ENCODE peak calls at places on chromosomes 6 and 20, in nine cellular contexts. E, Y, U, M, G, R, K, I and F are unnamed samples. For H3K27me3, the result is how much of the 10 kb centered on the place peaks cover.

GRCh38 chr6:29853245-29853644 is 25.6 kb downstream of the HLA-G start:
- DNase-seq in R (no peak), G (no peak), Y (no peak), M (no peak), K (no peak), U (no peak), I (no peak), E (no peak), F (no peak)

GRCh38 chr6:90338409-90338808 is 41.8 kb upstream of the BACH2 start:
- DNase-seq in Y (no peak), I (no peak), G (no peak), R (no peak), U (no peak), K (no peak), M (no peak), E (no peak), F (no peak)

GRCh38 chr6:102619585-102619984 is 1226.1 kb downstream of the GRIK2 start:
- DNase-seq in E (no peak), I (no peak), M (no peak), K (no peak), G (no peak), R (peak), U (no peak), Y (no peak), F (no peak)

GRCh38 chr6:134875367-134875766 is 74.5 kb downstream of the ALDH8A1 start:
- DNase-seq in M (no peak), R (no peak), G (no peak), E (peak), U (no peak), K (no peak), I (no peak), Y (no peak), F (no peak)

GRCh38 chr6:108752733-108753392 is 95.4 kb upstream of the ARMC2 start:
- DNase-seq in M (no peak), I (no peak), Y (no peak), R (no peak), U (no peak), E (no peak), K (no peak), G (no peak), F (no peak)

GRCh38 chr6:109081516-109081915 is 13.1 kb downstream of the SESN1 start:
- DNase-seq in I (no peak), M (no peak), Y (no peak), E (no peak), G (no peak), R (no peak), K (no peak), U (no peak), F (no peak)

GRCh38 chr20:35953411-35954199 is 697 bp downstream of the SCAND1 start:
- DNase-seq in E (peak), R (peak), G (no peak), K (peak), M (no peak), I (no peak), Y (peak), U (no peak), F (no peak)

GRCh38 chr6:43089874-43090556 is 13.9 kb downstream of the PTK7 start:
- DNase-seq in I (no peak), G (no peak), R (peak), M (no peak), K (peak), U (no peak), Y (peak), E (no peak), F (no peak)

GRCh38 chr20:35120012-35120701 is 27.0 kb downstream of the EDEM2 start:
- DNase-seq in Y (no peak), G (no peak), I (peak), K (no peak), M (no peak), U (no peak), E (no peak), R (no peak), F (peak)

GRCh38 chr20:11451793-11452291 is 465.9 kb upstream of the BTBD3 start:
- DNase-seq in U (peak), G (no peak), M (no peak), I (no peak), Y (no peak), R (peak), E (no peak), K (no peak), F (peak)

GRCh38 chr6:150297327-150298028 is 71.3 kb upstream of the IYD start:
- DNase-seq in G (no peak), I (no peak), E (no peak), R (no peak), M (peak), K (no peak), U (no peak), Y (no peak), F (no peak)

GRCh38 chr6:7238900-7239589 is 74.0 kb downstream of the SSR1 start:
- DNase-seq in M (peak), K (peak), R (peak), Y (peak), U (peak), I (no peak), E (peak), G (peak), F (peak)

GRCh38 chr20:44843863-44844262 is 33.5 kb upstream of the RIMS4 start:
- DNase-seq in Y (no peak), K (no peak), I (no peak), U (no peak), M (no peak), E (peak), R (no peak), G (no peak), F (no peak)
- H3K4me3 ChIP-seq in Y (no peak), K (no peak), I (no peak), U (no peak), M (no peak), E (no peak), R (no peak), G (no peak), F (no peak)

GRCh38 chr20:46171476-46171875 is 53.4 kb downstream of the CD40 start:
- DNase-seq in R (no peak), M (no peak), Y (no peak), I (no peak), K (no peak), E (no peak), U (no peak), G (no peak), F (no peak)

GRCh38 chr20:46172961-46173536 is 54.9 kb downstream of the CD40 start:
- DNase-seq in K (no peak), I (no peak), Y (no peak), U (no peak), E (no peak), R (no peak), G (no peak), M (no peak), F (no peak)

GRCh38 chr20:46173652-46174468 is 55.7 kb downstream of the CD40 start:
- DNase-seq in M (no peak), K (no peak), Y (no peak), G (no peak), I (no peak), E (no peak), R (peak), U (no peak), F (no peak)

GRCh38 chr20:46171909-46172308 is 53.8 kb downstream of the CD40 start:
- DNase-seq in K (no peak), Y (no peak), E (no peak), R (no peak), I (no peak), M (no peak), G (no peak), U (no peak), F (no peak)

DNA sequence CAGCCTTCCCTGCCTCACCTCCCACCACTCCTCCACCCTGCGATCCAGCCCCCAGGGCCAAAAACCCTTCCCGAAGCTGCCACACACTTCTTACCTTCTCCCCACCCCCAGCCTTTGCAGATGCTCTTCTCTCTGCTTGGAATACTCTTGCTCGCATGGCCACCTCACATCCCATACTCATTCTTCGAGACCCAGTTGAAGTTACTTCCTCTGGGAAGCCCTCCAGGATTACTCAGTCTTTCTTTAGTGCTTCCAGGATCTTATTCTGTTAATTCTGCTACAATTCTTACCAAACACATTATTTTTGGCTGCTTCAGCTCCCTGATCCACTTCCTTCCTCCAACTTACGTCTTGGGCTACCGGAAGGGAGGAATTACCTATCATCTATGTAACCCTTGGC is 54.3 kb downstream of the CD40 start:
- DNase-seq in E (no peak), Y (no peak), K (no peak), M (no peak), R (no peak), I (no peak), G (no peak), U (no peak), F (no peak)
- H3K27me3 ChIP-seq in E (under half), Y (under half), K (under half), M (half or more), R (under half), I (under half), G (under half), U (under half), F (half or more)

DNA sequence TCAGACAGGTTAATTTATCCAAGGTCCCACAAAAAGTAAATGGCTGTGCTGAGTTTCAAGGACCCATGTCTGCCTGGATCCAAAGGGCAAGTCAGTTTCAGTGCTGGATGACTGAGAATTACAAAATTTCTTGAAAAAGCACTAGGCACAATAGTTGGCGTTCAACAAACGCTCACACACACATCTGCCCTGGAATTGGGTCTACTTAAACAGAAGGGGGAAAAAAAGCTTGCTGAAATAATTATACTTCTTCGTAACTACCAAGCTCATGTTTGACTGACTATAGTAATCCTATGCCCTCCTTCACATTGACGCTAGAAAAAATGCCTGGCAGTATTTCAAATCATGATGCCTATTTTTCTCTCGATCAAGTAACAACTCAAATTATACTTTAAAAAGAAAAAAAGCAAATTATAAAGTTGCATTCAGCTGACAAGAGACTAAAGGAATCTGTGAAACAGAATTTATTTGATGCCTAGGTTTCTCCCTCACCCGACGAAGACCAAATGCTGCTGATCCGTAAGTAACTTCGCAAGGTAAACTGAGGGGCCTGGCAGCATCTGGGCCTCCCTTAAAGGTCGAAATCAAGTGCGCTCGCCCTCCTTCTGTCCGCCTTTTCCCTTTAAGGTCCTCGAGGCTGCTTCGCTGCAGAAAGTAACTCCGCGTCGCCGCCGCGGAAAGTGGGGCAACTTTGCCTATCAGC is 644 bp upstream of the CD2AP start:
- DNase-seq in E (peak), K (no peak), G (no peak), I (no peak), R (no peak), U (no peak), M (no peak), Y (no peak), F (no peak)
- H3K27ac ChIP-seq in E (peak), K (peak), G (peak), I (no peak), R (peak), U (peak), M (peak), Y (peak), F (no peak)

GRCh38 chr20:37519508-37520416 is 1.3 kb upstream of the NNAT start:
- DNase-seq in M (no peak), G (no peak), U (no peak), Y (no peak), E (no peak), R (peak), I (no peak), K (no peak), F (peak)
- H3K4me3 ChIP-seq in M (no peak), G (no peak), U (no peak), Y (no peak), E (no peak), R (peak), I (no peak), K (no peak), F (no peak)

DNA sequence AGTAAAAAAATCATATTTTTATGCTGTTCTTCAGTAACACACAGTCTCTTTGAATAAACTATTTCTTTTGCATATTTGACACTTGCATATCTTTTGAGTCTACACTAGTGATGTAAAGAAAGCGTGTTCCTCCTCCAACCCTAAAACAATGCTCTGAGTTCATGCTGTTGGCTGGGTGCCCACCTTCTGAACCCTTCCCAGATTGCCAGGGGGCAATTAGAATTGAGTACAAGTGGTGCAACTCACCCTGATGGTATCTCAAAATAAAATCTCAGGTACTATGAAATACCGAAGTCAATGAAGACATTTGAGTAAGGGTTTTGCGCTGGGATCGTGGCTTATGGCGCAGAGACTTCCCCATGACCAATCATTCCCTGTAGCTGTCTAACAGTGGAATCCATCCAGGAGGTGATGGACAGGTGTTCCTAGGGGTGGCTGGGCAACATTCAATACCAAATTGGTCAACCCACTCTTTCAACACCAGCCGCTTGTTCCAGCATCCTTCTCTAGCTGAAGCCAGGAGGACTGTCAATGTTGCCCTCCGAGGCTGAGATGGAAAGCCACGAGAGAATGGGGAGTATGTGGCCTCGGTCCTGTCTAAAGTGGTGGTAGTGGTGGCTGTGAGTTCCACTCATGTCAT is 94.4 kb upstream of the ZNFX1 start:
- DNase-seq in Y (no peak), R (no peak), K (no peak), I (no peak), G (no peak), M (no peak), U (no peak), E (no peak), F (no peak)
- H3K27me3 ChIP-seq in Y (under half), R (under half), K (under half), I (half or more), G (under half), M (half or more), U (under half), E (under half), F (under half)

DNA sequence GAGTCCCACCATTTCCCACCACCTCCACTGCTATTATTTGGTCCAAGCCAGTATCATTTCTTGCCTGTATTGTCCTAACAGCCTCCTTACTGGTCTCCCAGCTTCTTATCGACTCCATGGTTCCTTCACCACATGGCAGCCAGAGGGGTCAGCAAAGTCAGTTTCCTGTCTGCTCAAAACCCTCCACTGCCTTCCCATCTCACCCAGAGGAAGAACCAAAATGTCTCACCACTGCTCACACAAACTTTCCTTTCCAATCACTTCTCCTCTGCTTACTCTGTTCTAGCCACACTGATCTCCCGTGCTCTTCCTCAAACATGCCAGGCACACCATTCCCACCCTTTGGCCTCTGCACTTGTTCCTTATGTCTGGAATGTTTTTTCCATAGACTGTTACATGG is 39.7 kb downstream of the BCL2L1 start:
- DNase-seq in G (no peak), I (no peak), E (no peak), U (no peak), K (no peak), R (no peak), Y (no peak), M (no peak), F (no peak)
- H3K27ac ChIP-seq in G (no peak), I (no peak), E (no peak), U (no peak), K (peak), R (peak), Y (no peak), M (peak), F (no peak)